ENCODE peak calls at places on chromosomes 3 and 15, in eight cellular contexts. E, U, C, H, I, A, D and N are unnamed samples.

GRCh38 chr3:52218953-52219650 is 6.3 kb downstream of the TLR9 start:
- DNase-seq in E (no peak), U (no peak), C (no peak), H (no peak), I (peak), A (no peak), D (peak), N (peak)

GRCh38 chr3:172249039-172249438 is 199.2 kb downstream of the GHSR start:
- DNase-seq in E (no peak), U (peak), C (peak), H (no peak), I (no peak), A (no peak), D (no peak), N (peak)

GRCh38 chr3:185976977-185977678 is 39.3 kb upstream of the TRA2B start:
- DNase-seq in E (no peak), U (peak), C (peak), H (peak), I (peak), A (peak), D (peak), N (peak)

GRCh38 chr15:69926011-69926410 is 171.7 kb downstream of the TLE3 start:
- DNase-seq in E (no peak), U (peak), C (peak), H (no peak), I (no peak), A (no peak), D (no peak), N (peak)

GRCh38 chr3:9542182-9542581 is 11.4 kb downstream of the LHFPL4 start:
- DNase-seq in E (no peak), U (no peak), C (no peak), H (no peak), I (no peak), A (no peak), D (no peak), N (no peak)

GRCh38 chr3:185233328-185233727 is 20.5 kb downstream of the EHHADH start:
- DNase-seq in E (no peak), U (no peak), C (no peak), H (no peak), I (no peak), A (no peak), D (no peak), N (no peak)

GRCh38 chr3:65992106-65992505 is 46.6 kb downstream of the MAGI1 start:
- DNase-seq in E (no peak), U (peak), C (peak), H (no peak), I (no peak), A (no peak), D (peak), N (peak)

GRCh38 chr3:49712631-49713317 is 6.7 kb downstream of the AMIGO3 start:
- DNase-seq in E (no peak), U (no peak), C (no peak), H (no peak), I (no peak), A (no peak), D (no peak), N (no peak)

GRCh38 chr15:92655178-92655995 is at the start of gene FAM174B:
- DNase-seq in E (no peak), U (peak), C (peak), H (peak), I (peak), A (peak), D (peak), N (peak)

GRCh38 chr3:119279844-119280243 is 14.3 kb upstream of the ARHGAP31 start:
- DNase-seq in E (no peak), U (no peak), C (no peak), H (no peak), I (no peak), A (no peak), D (peak), N (no peak)

GRCh38 chr3:132283440-132283839 is 33.8 kb upstream of the ACP3 start:
- DNase-seq in E (no peak), U (peak), C (no peak), H (no peak), I (no peak), A (no peak), D (no peak), N (peak)

GRCh38 chr3:51941447-51941797 is 282 bp downstream of the RRP9 start:
- DNase-seq in E (no peak), U (no peak), C (no peak), H (no peak), I (no peak), A (no peak), D (no peak), N (no peak)

GRCh38 chr15:74733269-74733668 is 7.9 kb upstream of the CYP1A1 start:
- DNase-seq in E (no peak), U (no peak), C (no peak), H (no peak), I (no peak), A (no peak), D (no peak), N (no peak)

GRCh38 chr15:69031013-69032001 is 16.8 kb downstream of the NOX5 start:
- DNase-seq in E (peak), U (peak), C (peak), H (peak), I (peak), A (peak), D (peak), N (peak)

GRCh38 chr15:85047271-85047948 is 65.8 kb downstream of the PDE8A start:
- DNase-seq in E (peak), U (peak), C (peak), H (no peak), I (no peak), A (no peak), D (peak), N (peak)

GRCh38 chr15:38378162-38378560 is 75.8 kb upstream of the FAM98B start:
- DNase-seq in E (no peak), U (peak), C (peak), H (no peak), I (peak), A (peak), D (peak), N (peak)

GRCh38 chr15:98674336-98674735 is 26.0 kb downstream of the IGF1R start:
- DNase-seq in E (no peak), U (peak), C (peak), H (no peak), I (no peak), A (no peak), D (peak), N (peak)

GRCh38 chr3:13113346-13114335 is 40.4 kb upstream of the IQSEC1 start:
- DNase-seq in E (no peak), U (no peak), C (no peak), H (no peak), I (no peak), A (peak), D (no peak), N (no peak)

GRCh38 chr3:37015631-37016030 is 22.3 kb downstream of the MLH1 start:
- DNase-seq in E (no peak), U (no peak), C (no peak), H (no peak), I (no peak), A (peak), D (no peak), N (no peak)

GRCh38 chr3:60954049-60954448 is 297.2 kb downstream of the FHIT start:
- DNase-seq in E (no peak), U (no peak), C (peak), H (no peak), I (no peak), A (no peak), D (peak), N (no peak)

GRCh38 chr3:14509796-14510100 is 30.4 kb downstream of the GRIP2 start:
- DNase-seq in E (no peak), U (no peak), C (no peak), H (no peak), I (no peak), A (no peak), D (no peak), N (no peak)

GRCh38 chr3:14508505-14508819 is 31.7 kb downstream of the GRIP2 start:
- DNase-seq in E (no peak), U (no peak), C (no peak), H (no peak), I (no peak), A (no peak), D (no peak), N (no peak)

GRCh38 chr3:14507757-14508504 is 32.2 kb downstream of the GRIP2 start:
- DNase-seq in E (no peak), U (no peak), C (no peak), H (no peak), I (no peak), A (no peak), D (no peak), N (no peak)

GRCh38 chr3:14507345-14507741 is 32.8 kb downstream of the GRIP2 start:
- DNase-seq in E (no peak), U (no peak), C (no peak), H (no peak), I (no peak), A (no peak), D (no peak), N (no peak)

GRCh38 chr3:14508966-14509795 is 31.0 kb downstream of the GRIP2 start:
- DNase-seq in E (no peak), U (peak), C (no peak), H (peak), I (peak), A (peak), D (peak), N (peak)
- H3K4me3 ChIP-seq in E (no peak), U (peak), C (no peak), H (no peak), I (no peak), A (no peak), D (no peak), N (no peak)

GRCh38 chr3:72448375-72448823 is 399.8 kb downstream of the SHQ1 start:
- DNase-seq in E (no peak), U (no peak), C (no peak), H (no peak), I (no peak), A (no peak), D (no peak), N (no peak)

GRCh38 chr3:72444642-72445223 is 403.5 kb downstream of the SHQ1 start:
- DNase-seq in E (no peak), U (peak), C (peak), H (no peak), I (no peak), A (no peak), D (no peak), N (no peak)

GRCh38 chr3:72447059-72447946 is 400.9 kb downstream of the SHQ1 start:
- DNase-seq in E (peak), U (peak), C (peak), H (peak), I (peak), A (peak), D (peak), N (peak)

GRCh38 chr3:72445827-72446405 is 402.3 kb downstream of the SHQ1 start:
- DNase-seq in E (no peak), U (no peak), C (no peak), H (no peak), I (no peak), A (no peak), D (peak), N (no peak)

DNA sequence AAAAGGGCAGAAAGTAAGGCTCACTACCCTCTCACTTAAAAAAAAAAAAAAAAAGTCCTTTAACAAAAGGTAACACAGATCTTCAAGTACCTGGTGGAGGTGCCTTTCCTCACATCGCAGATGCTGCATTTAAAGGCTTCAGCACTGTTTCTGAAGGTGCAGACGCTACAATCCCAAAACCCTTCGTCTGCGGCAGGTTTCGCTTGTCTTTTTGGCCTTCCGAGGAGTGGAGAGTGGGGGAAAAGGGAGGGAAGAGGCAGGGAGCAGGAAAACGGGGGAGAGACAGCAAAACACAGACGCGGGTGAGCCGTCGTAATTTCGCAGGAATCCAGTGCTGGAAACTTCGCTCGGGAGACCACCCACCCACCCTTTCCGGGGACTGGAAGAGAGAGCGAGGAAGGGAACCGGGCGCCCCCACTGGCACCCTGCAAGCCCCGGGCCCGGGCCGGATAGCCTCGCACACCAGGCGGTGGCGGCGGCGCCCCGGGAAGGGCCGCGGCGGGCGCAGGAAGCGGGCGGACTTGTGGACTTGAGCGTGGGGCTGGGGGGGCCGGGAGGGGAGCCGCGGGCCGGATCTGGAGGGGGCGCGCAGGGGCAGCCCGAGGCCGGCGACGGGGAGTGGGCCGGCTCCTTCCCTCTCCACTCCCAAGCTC is 401.7 kb downstream of the SHQ1 start:
- DNase-seq in E (no peak), U (no peak), C (peak), H (no peak), I (peak), A (no peak), D (no peak), N (peak)
- TF ChIP-seq CTCF in E (no peak), U (no peak), C (no peak), H (no peak), I (no peak), A (no peak), D (no peak), N (no peak)

GRCh38 chr15:40893019-40893723 is 1.1 kb upstream of the VPS18 start:
- DNase-seq in E (no peak), U (no peak), C (no peak), H (no peak), I (no peak), A (no peak), D (no peak), N (no peak)
- H3K4me3 ChIP-seq in E (no peak), U (no peak), C (no peak), H (no peak), I (peak), A (peak), D (no peak), N (no peak)

DNA sequence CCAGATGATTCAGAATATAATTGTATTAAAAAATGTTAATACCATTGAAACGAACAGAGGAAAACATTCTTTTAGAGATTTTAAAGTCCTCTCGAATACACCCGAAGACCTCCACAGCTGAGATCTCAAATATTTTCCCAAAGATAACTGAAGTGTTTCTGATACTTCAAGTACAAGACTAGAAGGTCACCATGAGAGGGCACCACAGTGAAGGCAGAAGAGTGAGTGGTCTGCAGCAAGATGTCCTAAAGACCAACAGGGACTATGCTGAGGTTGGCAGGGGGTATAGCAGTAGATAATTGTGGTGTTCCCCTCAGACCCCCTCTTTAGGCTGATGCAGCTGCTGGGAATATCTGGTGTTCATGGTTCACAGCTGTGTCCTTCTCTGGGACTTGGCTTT is 156.5 kb downstream of the PDCD6IP start:
- DNase-seq in E (no peak), U (peak), C (no peak), H (no peak), I (no peak), A (no peak), D (peak), N (no peak)
- TF ChIP-seq CTCF in E (peak), U (peak), C (no peak), H (no peak), I (no peak), A (no peak), D (no peak), N (no peak)